ENCODE peak calls at places on chromosomes 4 and X, in five cellular contexts. One of them, this sample, is unnamed.

GRCh38 chr4:102598102-102598758 is 97.1 kb downstream of the NFKB1 start:
- DNase-seq in choroid plexus epithelial cell: peak
- DNase-seq in heart right ventricle: no peak
- DNase-seq in neural progenitor cell: no peak
- DNase-seq in tibial artery: no peak
- DNase-seq in this sample: no peak

GRCh38 chrX:74450803-74451449 is 29.6 kb downstream of the SLC16A2 start:
- DNase-seq in choroid plexus epithelial cell: peak
- DNase-seq in heart right ventricle: no peak
- DNase-seq in neural progenitor cell: no peak
- DNase-seq in tibial artery: no peak
- DNase-seq in this sample: no peak

GRCh38 chrX:153769865-153770605 is 6.0 kb downstream of the PLXNB3 start:
- DNase-seq in choroid plexus epithelial cell: no peak
- DNase-seq in heart right ventricle: peak
- DNase-seq in neural progenitor cell: no peak
- DNase-seq in tibial artery: no peak
- DNase-seq in this sample: no peak

GRCh38 chrX:133410555-133410954 is 4.7 kb downstream of the GPC4 start:
- DNase-seq in choroid plexus epithelial cell: no peak
- DNase-seq in heart right ventricle: no peak
- DNase-seq in neural progenitor cell: no peak
- DNase-seq in tibial artery: no peak
- DNase-seq in this sample: no peak

GRCh38 chr4:150007512-150007911 is 70.7 kb upstream of the DCLK2 start:
- DNase-seq in choroid plexus epithelial cell: peak
- DNase-seq in heart right ventricle: no peak
- DNase-seq in neural progenitor cell: no peak
- DNase-seq in tibial artery: no peak
- DNase-seq in this sample: no peak

GRCh38 chr4:8082517-8083055 is 76.0 kb downstream of the ABLIM2 start:
- DNase-seq in choroid plexus epithelial cell: peak
- DNase-seq in heart right ventricle: no peak
- DNase-seq in neural progenitor cell: no peak
- DNase-seq in tibial artery: no peak
- DNase-seq in this sample: peak

GRCh38 chr4:179678093-179678804 is 2236.0 kb upstream of the AGA start:
- DNase-seq in choroid plexus epithelial cell: no peak
- DNase-seq in heart right ventricle: no peak
- DNase-seq in neural progenitor cell: no peak
- DNase-seq in tibial artery: no peak
- DNase-seq in this sample: no peak

GRCh38 chr4:68569466-68570121 is 6.5 kb downstream of the UGT2B17 start:
- DNase-seq in choroid plexus epithelial cell: no peak
- DNase-seq in heart right ventricle: no peak
- DNase-seq in neural progenitor cell: no peak
- DNase-seq in tibial artery: no peak
- DNase-seq in this sample: no peak

GRCh38 chrX:50813843-50814661 is at the start of gene SHROOM4:
- DNase-seq in choroid plexus epithelial cell: peak
- DNase-seq in heart right ventricle: peak
- DNase-seq in neural progenitor cell: peak
- DNase-seq in tibial artery: peak
- DNase-seq in this sample: peak
- H3K4me3 ChIP-seq in choroid plexus epithelial cell: peak
- H3K4me3 ChIP-seq in heart right ventricle: peak
- H3K4me3 ChIP-seq in neural progenitor cell: peak
- H3K4me3 ChIP-seq in tibial artery: peak
- H3K4me3 ChIP-seq in this sample: no peak

DNA sequence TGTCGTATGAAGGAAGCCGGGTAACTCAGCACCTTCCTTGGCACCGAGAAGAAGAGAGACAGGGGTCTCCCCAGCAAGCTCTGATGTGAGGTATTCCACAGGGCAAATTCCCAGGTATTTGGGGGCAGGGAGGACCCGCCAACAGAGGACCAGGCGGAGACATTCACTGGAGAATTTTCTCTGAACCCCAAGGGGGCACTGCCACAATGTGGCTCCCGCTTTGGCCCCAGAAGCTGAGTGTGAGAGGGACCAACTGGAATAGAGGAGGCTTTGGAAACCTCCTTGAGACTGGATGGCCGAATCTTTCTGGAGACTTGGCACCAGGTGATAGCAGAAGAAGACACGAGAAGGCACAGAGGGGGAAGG is 735 bp upstream of the GABRE start:
- DNase-seq in choroid plexus epithelial cell: no peak
- DNase-seq in heart right ventricle: no peak
- DNase-seq in neural progenitor cell: no peak
- DNase-seq in tibial artery: no peak
- DNase-seq in this sample: no peak
- H3K4me3 ChIP-seq in choroid plexus epithelial cell: no peak
- H3K4me3 ChIP-seq in heart right ventricle: no peak
- H3K4me3 ChIP-seq in neural progenitor cell: no peak
- H3K4me3 ChIP-seq in tibial artery: peak
- H3K4me3 ChIP-seq in this sample: no peak

DNA sequence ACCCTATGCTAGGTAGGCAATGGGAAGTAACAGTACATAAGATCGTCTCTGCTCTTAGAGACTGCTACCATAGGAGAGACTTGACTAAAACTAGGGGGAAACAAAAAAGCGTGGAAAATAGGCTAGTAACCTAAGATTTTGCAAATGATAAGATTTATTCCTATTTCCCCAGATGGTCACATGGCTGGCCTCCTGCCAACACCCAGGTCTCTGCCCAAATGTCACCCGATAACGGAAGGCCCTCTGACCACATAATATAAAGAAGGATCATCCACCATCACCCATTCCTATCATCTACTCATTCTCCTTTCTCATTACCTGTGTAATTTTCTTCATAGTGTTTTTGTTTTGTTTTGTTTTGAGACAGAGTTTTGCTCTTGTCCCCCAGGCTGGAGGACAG is 4.7 kb downstream of the LAMP2 start:
- DNase-seq in choroid plexus epithelial cell: no peak
- DNase-seq in heart right ventricle: no peak
- DNase-seq in neural progenitor cell: no peak
- DNase-seq in tibial artery: no peak
- DNase-seq in this sample: no peak
- H3K4me3 ChIP-seq in choroid plexus epithelial cell: no peak
- H3K4me3 ChIP-seq in heart right ventricle: no peak
- H3K4me3 ChIP-seq in neural progenitor cell: no peak
- H3K4me3 ChIP-seq in tibial artery: no peak
- H3K4me3 ChIP-seq in this sample: no peak

GRCh38 chr4:118834070-118834469 is 1.9 kb downstream of the SEC24D start:
- DNase-seq in choroid plexus epithelial cell: peak
- DNase-seq in heart right ventricle: no peak
- DNase-seq in neural progenitor cell: no peak
- DNase-seq in tibial artery: no peak
- DNase-seq in this sample: no peak
- H3K4me3 ChIP-seq in choroid plexus epithelial cell: peak
- H3K4me3 ChIP-seq in heart right ventricle: no peak
- H3K4me3 ChIP-seq in neural progenitor cell: no peak
- H3K4me3 ChIP-seq in tibial artery: peak
- H3K4me3 ChIP-seq in this sample: no peak

GRCh38 chrX:25002658-25003015 is 13.1 kb downstream of the ARX start:
- DNase-seq in choroid plexus epithelial cell: no peak
- DNase-seq in heart right ventricle: no peak
- DNase-seq in neural progenitor cell: peak
- DNase-seq in tibial artery: no peak
- DNase-seq in this sample: no peak
- H3K4me3 ChIP-seq in choroid plexus epithelial cell: peak
- H3K4me3 ChIP-seq in heart right ventricle: no peak
- H3K4me3 ChIP-seq in neural progenitor cell: peak
- H3K4me3 ChIP-seq in tibial artery: no peak
- H3K4me3 ChIP-seq in this sample: no peak

DNA sequence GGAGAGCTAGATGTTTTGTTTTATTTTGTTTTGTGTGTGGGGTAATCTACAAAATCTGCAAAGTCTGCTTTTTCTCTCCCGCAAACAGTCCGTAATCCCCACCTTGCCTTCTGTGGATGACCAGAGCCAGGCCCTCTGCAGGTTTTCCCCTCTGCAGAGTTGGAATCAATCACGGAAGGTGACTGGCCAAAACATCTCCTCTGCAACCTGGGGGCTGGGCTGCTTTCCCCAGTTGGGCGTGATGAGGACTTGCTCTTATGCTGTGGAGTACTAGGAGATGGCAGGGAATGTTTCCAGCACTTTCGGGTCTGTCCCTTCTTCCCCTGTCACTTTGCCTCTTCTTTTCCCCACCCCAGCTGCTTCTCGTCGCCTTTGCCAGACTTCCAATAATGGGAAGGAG is 1.1 kb downstream of the TMEM35A start:
- DNase-seq in choroid plexus epithelial cell: no peak
- DNase-seq in heart right ventricle: no peak
- DNase-seq in neural progenitor cell: peak
- DNase-seq in tibial artery: no peak
- DNase-seq in this sample: no peak
- H3K4me3 ChIP-seq in choroid plexus epithelial cell: no peak
- H3K4me3 ChIP-seq in heart right ventricle: no peak
- H3K4me3 ChIP-seq in neural progenitor cell: peak
- H3K4me3 ChIP-seq in tibial artery: peak
- H3K4me3 ChIP-seq in this sample: no peak

GRCh38 chr4:158168606-158169005 is 4.2 kb downstream of the GASK1B start:
- DNase-seq in choroid plexus epithelial cell: no peak
- DNase-seq in heart right ventricle: no peak
- DNase-seq in neural progenitor cell: no peak
- DNase-seq in tibial artery: no peak
- DNase-seq in this sample: no peak
- H3K4me3 ChIP-seq in choroid plexus epithelial cell: peak
- H3K4me3 ChIP-seq in heart right ventricle: peak
- H3K4me3 ChIP-seq in neural progenitor cell: no peak
- H3K4me3 ChIP-seq in tibial artery: peak
- H3K4me3 ChIP-seq in this sample: peak

DNA sequence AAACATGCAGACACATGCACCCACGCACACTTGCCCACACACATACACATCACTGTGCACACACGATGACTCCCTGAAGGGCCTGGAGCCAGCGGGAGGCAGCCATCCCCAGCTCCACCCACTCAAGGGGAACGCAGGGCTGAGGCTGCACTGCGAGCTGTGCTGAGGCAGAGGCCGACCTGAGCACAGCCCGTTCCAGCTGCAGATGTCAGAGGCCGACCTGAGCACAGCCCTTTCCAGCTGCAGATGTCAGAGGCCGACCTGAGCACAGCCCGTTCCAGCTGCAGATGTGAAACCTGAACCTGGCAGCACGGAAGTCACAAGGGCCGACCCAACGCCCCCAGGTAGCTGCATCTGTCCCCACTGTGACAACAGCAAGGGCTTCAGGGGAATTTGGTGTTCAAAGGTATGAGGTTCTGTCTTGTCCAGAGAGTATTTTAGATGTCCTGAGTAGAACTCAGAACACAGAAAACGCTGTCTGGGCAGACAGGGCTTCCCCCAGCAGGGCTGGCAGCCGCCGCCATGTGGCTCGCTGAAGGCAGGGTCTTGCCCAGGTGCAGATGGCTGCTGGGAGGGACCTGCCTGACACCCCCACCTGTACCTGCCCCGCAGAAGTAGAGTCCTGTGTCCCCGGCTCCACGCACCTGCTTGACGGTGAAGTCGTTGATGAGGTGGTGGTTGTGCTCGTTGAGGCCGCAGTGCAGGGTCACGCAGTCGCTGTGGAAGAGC is 33.4 kb downstream of the CTBP1 start:
- DNase-seq in choroid plexus epithelial cell: peak
- DNase-seq in heart right ventricle: no peak
- DNase-seq in neural progenitor cell: no peak
- DNase-seq in tibial artery: no peak
- DNase-seq in this sample: no peak
- H3K4me3 ChIP-seq in choroid plexus epithelial cell: no peak
- H3K4me3 ChIP-seq in heart right ventricle: no peak
- H3K4me3 ChIP-seq in neural progenitor cell: no peak
- H3K4me3 ChIP-seq in tibial artery: no peak
- H3K4me3 ChIP-seq in this sample: no peak